ENCODE peak calls at places on chromosome 9, in five cellular contexts. One of them, this sample, is unnamed.

GRCh38 chr9:29001006-29001405 is 1427.7 kb upstream of the C9orf72 start:
- DNase-seq in H9: no peak
- DNase-seq in mesendoderm: no peak
- DNase-seq in H1: no peak
- DNase-seq in IMR-90: no peak
- DNase-seq in this sample: no peak

GRCh38 chr9:113456235-113456634 is 7.3 kb upstream of the RGS3 start:
- DNase-seq in H9: no peak
- DNase-seq in mesendoderm: peak
- DNase-seq in H1: no peak
- DNase-seq in IMR-90: peak
- DNase-seq in this sample: peak

GRCh38 chr9:22142681-22143080 is 133.6 kb upstream of the CDKN2B start:
- DNase-seq in H9: no peak
- DNase-seq in mesendoderm: no peak
- DNase-seq in H1: no peak
- DNase-seq in IMR-90: peak
- DNase-seq in this sample: peak

GRCh38 chr9:14326264-14326826 is 12.4 kb upstream of the NFIB start:
- DNase-seq in H9: no peak
- DNase-seq in mesendoderm: no peak
- DNase-seq in H1: no peak
- DNase-seq in IMR-90: peak
- DNase-seq in this sample: peak

GRCh38 chr9:132997591-132997990 is 19.1 kb downstream of the GFI1B start:
- DNase-seq in H9: no peak
- DNase-seq in mesendoderm: peak
- DNase-seq in H1: no peak
- DNase-seq in IMR-90: peak
- DNase-seq in this sample: peak

GRCh38 chr9:6667633-6668280 is 22.2 kb upstream of the GLDC start:
- DNase-seq in H9: no peak
- DNase-seq in mesendoderm: peak
- DNase-seq in H1: no peak
- DNase-seq in IMR-90: peak
- DNase-seq in this sample: peak

GRCh38 chr9:85430659-85431370 is 310.9 kb downstream of the AGTPBP1 start:
- DNase-seq in H9: no peak
- DNase-seq in mesendoderm: peak
- DNase-seq in H1: no peak
- DNase-seq in IMR-90: no peak
- DNase-seq in this sample: no peak

GRCh38 chr9:72856985-72857631 is 95.7 kb downstream of the ALDH1A1 start:
- DNase-seq in H9: no peak
- DNase-seq in mesendoderm: peak
- DNase-seq in H1: no peak
- DNase-seq in IMR-90: peak
- DNase-seq in this sample: peak

GRCh38 chr9:133342570-133342969 is 5.4 kb downstream of the MED22 start:
- DNase-seq in H9: peak
- DNase-seq in mesendoderm: peak
- DNase-seq in H1: no peak
- DNase-seq in IMR-90: no peak
- DNase-seq in this sample: no peak

GRCh38 chr9:105050296-105050695 is 122.3 kb upstream of the ABCA1 start:
- DNase-seq in H9: no peak
- DNase-seq in mesendoderm: no peak
- DNase-seq in H1: no peak
- DNase-seq in IMR-90: peak
- DNase-seq in this sample: no peak

GRCh38 chr9:120545691-120546565 is 34.0 kb downstream of the CDK5RAP2 start:
- DNase-seq in H9: no peak
- DNase-seq in mesendoderm: no peak
- DNase-seq in H1: no peak
- DNase-seq in IMR-90: no peak
- DNase-seq in this sample: no peak

GRCh38 chr9:37729499-37729898 is 24.1 kb upstream of the TRMT10B start:
- DNase-seq in H9: no peak
- DNase-seq in mesendoderm: no peak
- DNase-seq in H1: no peak
- DNase-seq in IMR-90: no peak
- DNase-seq in this sample: no peak

GRCh38 chr9:91604451-91604850 is 180.8 kb upstream of the NFIL3 start:
- DNase-seq in H9: no peak
- DNase-seq in mesendoderm: no peak
- DNase-seq in H1: no peak
- DNase-seq in IMR-90: no peak
- DNase-seq in this sample: no peak

GRCh38 chr9:3909966-3910650 is 384.3 kb upstream of the RFX3 start:
- DNase-seq in H9: no peak
- DNase-seq in mesendoderm: no peak
- DNase-seq in H1: no peak
- DNase-seq in IMR-90: no peak
- DNase-seq in this sample: peak

GRCh38 chr9:121660367-121660766 is 8.9 kb downstream of the DAB2IP start:
- DNase-seq in H9: no peak
- DNase-seq in mesendoderm: no peak
- DNase-seq in H1: no peak
- DNase-seq in IMR-90: no peak
- DNase-seq in this sample: no peak

GRCh38 chr9:94746541-94747505 is 20.3 kb downstream of the AOPEP start:
- DNase-seq in H9: no peak
- DNase-seq in mesendoderm: peak
- DNase-seq in H1: no peak
- DNase-seq in IMR-90: no peak
- DNase-seq in this sample: no peak

GRCh38 chr9:89531766-89532165 is 33.9 kb upstream of the SEMA4D start:
- DNase-seq in H9: no peak
- DNase-seq in mesendoderm: no peak
- DNase-seq in H1: no peak
- DNase-seq in IMR-90: no peak
- DNase-seq in this sample: no peak

GRCh38 chr9:132988244-132989013 is 9.9 kb downstream of the GFI1B start:
- DNase-seq in H9: no peak
- DNase-seq in mesendoderm: no peak
- DNase-seq in H1: no peak
- DNase-seq in IMR-90: no peak
- DNase-seq in this sample: no peak

GRCh38 chr9:1007312-1007711 is 30.9 kb downstream of the DMRT3 start:
- DNase-seq in H9: no peak
- DNase-seq in mesendoderm: no peak
- DNase-seq in H1: no peak
- DNase-seq in IMR-90: no peak
- DNase-seq in this sample: no peak

GRCh38 chr9:134774991-134775540 is 105.5 kb upstream of the FCN2 start:
- DNase-seq in H9: no peak
- DNase-seq in mesendoderm: no peak
- DNase-seq in H1: no peak
- DNase-seq in IMR-90: no peak
- DNase-seq in this sample: no peak

GRCh38 chr9:92500725-92501124 is 18.4 kb upstream of the ASPN start:
- DNase-seq in H9: no peak
- DNase-seq in mesendoderm: no peak
- DNase-seq in H1: no peak
- DNase-seq in IMR-90: no peak
- DNase-seq in this sample: no peak

GRCh38 chr9:95815153-95815552 is 60.3 kb upstream of the ERCC6L2 start:
- DNase-seq in H9: no peak
- DNase-seq in mesendoderm: no peak
- DNase-seq in H1: no peak
- DNase-seq in IMR-90: peak
- DNase-seq in this sample: peak

GRCh38 chr9:114551750-114552685 is 35.6 kb upstream of the ATP6V1G1 start:
- DNase-seq in H9: no peak
- DNase-seq in mesendoderm: peak
- DNase-seq in H1: peak
- DNase-seq in IMR-90: peak
- DNase-seq in this sample: peak

GRCh38 chr9:68755051-68755450 is 50.0 kb downstream of the PIP5K1B start:
- DNase-seq in H9: no peak
- DNase-seq in mesendoderm: no peak
- DNase-seq in H1: no peak
- DNase-seq in IMR-90: no peak
- DNase-seq in this sample: no peak

GRCh38 chr9:16729656-16730055 is 140.8 kb downstream of the BNC2 start:
- DNase-seq in H9: no peak
- DNase-seq in mesendoderm: no peak
- DNase-seq in H1: no peak
- DNase-seq in IMR-90: peak
- DNase-seq in this sample: peak

GRCh38 chr9:2180171-2180570 is 165.0 kb downstream of the SMARCA2 start:
- DNase-seq in H9: no peak
- DNase-seq in mesendoderm: peak
- DNase-seq in H1: no peak
- DNase-seq in IMR-90: no peak
- DNase-seq in this sample: no peak

GRCh38 chr9:8895498-8896224 is 1096.1 kb upstream of the DMAC1 start:
- DNase-seq in H9: no peak
- DNase-seq in mesendoderm: peak
- DNase-seq in H1: no peak
- DNase-seq in IMR-90: peak
- DNase-seq in this sample: peak

GRCh38 chr9:72839140-72839539 is 113.7 kb downstream of the ALDH1A1 start:
- DNase-seq in H9: no peak
- DNase-seq in mesendoderm: no peak
- DNase-seq in H1: no peak
- DNase-seq in IMR-90: no peak
- DNase-seq in this sample: peak

GRCh38 chr9:32294051-32294600 is 90.3 kb upstream of the ACO1 start:
- DNase-seq in H9: no peak
- DNase-seq in mesendoderm: no peak
- DNase-seq in H1: no peak
- DNase-seq in IMR-90: no peak
- DNase-seq in this sample: no peak
- H3K18ac ChIP-seq in H9: no peak
- H3K18ac ChIP-seq in mesendoderm: no peak
- H3K18ac ChIP-seq in H1: no peak
- H3K18ac ChIP-seq in IMR-90: no peak
- H3K18ac ChIP-seq in this sample: no peak

GRCh38 chr9:123867034-123867433 is 62.9 kb downstream of the DENND1A start:
- DNase-seq in H9: no peak
- DNase-seq in mesendoderm: no peak
- DNase-seq in H1: no peak
- DNase-seq in IMR-90: no peak
- DNase-seq in this sample: no peak
- H3K4me2 ChIP-seq in H9: no peak
- H3K4me2 ChIP-seq in mesendoderm: no peak
- H3K4me2 ChIP-seq in H1: no peak
- H3K4me2 ChIP-seq in IMR-90: no peak
- H3K4me2 ChIP-seq in this sample: no peak

GRCh38 chr9:130662099-130662926 is 2.1 kb upstream of the PRDM12 start:
- DNase-seq in H9: peak
- DNase-seq in mesendoderm: no peak
- DNase-seq in H1: no peak
- DNase-seq in IMR-90: no peak
- DNase-seq in this sample: no peak

GRCh38 chr9:130665029-130665430 is 636 bp downstream of the PRDM12 start:
- DNase-seq in H9: no peak
- DNase-seq in mesendoderm: no peak
- DNase-seq in H1: no peak
- DNase-seq in IMR-90: no peak
- DNase-seq in this sample: no peak

GRCh38 chr9:130662927-130663257 is 1.5 kb upstream of the PRDM12 start:
- DNase-seq in H9: peak
- DNase-seq in mesendoderm: no peak
- DNase-seq in H1: no peak
- DNase-seq in IMR-90: no peak
- DNase-seq in this sample: no peak

GRCh38 chr9:130664191-130665028 is at the start of gene PRDM12:
- DNase-seq in H9: peak
- DNase-seq in mesendoderm: peak
- DNase-seq in H1: no peak
- DNase-seq in IMR-90: no peak
- DNase-seq in this sample: no peak

DNA sequence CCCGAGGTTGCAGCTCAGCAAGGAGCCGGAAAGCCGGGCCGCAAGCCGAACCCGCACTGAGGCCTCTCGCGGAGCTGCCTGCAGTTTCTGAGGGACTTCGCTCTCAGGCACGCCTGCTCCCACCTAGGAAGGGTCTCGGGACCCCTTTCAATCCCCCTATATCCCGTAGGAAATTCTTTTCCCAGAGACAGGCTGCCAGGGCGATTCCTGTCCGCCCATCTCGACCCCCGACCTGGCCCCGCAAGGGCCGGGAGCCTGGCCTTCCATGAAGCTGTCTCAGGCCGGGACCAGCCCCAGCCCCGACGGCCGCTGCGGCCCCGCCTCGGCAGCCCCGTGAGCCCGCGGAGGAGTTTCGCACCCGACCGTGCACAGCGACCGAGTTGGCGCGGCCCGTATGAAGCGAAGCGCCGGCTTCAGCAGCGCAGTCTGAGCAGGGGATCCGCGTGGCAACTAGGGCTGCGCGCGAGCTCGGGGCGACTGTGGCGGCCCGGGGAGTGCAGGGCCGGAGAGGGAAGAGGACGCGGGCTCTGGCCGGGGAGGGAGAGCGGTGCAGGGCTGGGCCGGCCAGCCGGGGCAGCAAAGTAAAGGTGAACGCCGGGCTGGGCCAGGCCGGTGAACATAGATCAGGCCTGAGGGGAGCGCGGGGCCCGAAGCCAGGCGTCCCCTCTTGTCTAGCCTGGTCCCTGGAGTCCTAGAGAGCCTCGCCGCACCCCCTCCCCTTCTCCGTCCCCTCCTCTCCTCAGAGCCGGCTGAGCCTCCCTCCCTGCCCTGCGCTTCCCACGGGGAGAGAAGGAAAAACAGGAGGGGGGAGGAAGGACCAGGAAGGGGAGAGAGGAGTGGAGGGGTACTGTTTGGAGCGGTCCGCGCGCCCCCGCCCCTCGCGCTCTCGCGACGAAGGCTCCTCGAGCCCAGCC is 879 bp upstream of the PRDM12 start:
- DNase-seq in H9: peak
- DNase-seq in mesendoderm: peak
- DNase-seq in H1: no peak
- DNase-seq in IMR-90: no peak
- DNase-seq in this sample: peak
- H2BK120ac ChIP-seq in H9: no peak
- H2BK120ac ChIP-seq in mesendoderm: no peak
- H2BK120ac ChIP-seq in H1: peak
- H2BK120ac ChIP-seq in IMR-90: no peak
- H2BK120ac ChIP-seq in this sample: no peak

DNA sequence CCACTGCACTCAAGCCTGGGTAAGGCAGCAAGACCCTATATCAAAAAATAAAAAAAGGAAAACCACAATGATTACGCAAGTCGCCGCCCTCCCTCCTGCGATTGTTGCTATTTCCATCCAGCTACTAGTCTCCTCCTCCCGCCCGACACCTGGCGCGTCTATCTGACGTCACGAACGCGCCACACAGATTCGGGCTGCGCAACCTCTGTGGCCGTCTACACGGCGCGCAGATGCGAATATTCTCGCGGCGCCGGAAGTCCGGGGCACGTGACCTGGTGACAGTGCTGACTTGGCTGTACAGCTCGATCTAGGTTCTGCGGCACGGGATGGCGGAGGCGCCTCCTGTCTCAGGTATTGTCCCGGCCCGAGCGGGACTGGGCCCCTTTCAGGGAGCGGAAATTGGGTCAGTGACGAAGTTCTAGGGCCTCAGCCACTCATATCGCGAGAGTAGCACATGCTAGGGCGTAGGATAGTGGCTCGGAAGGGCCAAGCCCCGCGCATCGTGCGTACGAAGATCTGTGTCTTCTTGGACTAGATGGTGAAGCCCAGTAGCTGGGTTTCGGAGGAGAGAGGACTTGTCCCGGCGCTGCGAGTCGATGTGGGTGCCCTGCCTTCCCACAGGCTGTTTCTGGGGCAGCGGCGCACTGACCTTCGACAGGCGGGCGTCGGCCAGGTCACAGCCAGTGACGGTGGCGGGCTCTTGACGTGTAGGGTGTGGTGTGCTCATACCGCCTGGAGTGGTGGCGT is at the start of gene NFX1:
- DNase-seq in H9: peak
- DNase-seq in mesendoderm: peak
- DNase-seq in H1: peak
- DNase-seq in IMR-90: peak
- DNase-seq in this sample: peak
- H3K18ac ChIP-seq in H9: peak
- H3K18ac ChIP-seq in mesendoderm: peak
- H3K18ac ChIP-seq in H1: peak
- H3K18ac ChIP-seq in IMR-90: peak
- H3K18ac ChIP-seq in this sample: peak